ENCODE peak calls at places on chromosomes 12 and 14, in five cellular contexts. B is pancreas, J is pulmonary artery endothelial cell, F is lower leg skin, E is cardiac muscle cell. W is an unnamed sample.

GRCh38 chr12:31518680-31519227 is 72.2 kb downstream of the DENND5B start:
- DNase-seq in E (peak), B (no peak), J (peak), F (no peak), W (no peak)

GRCh38 chr14:59422069-59422881 is 42.9 kb downstream of the GPR135 start:
- DNase-seq in J (no peak), B (no peak), F (no peak), E (no peak), W (no peak)

GRCh38 chr12:64781374-64782029 is 22.3 kb upstream of the GNS start:
- DNase-seq in B (peak), F (no peak), J (no peak), E (no peak), W (no peak)

GRCh38 chr14:68937790-68938514 is 41.1 kb downstream of the ACTN1 start:
- DNase-seq in B (peak), J (no peak), F (no peak), E (no peak), W (no peak)

GRCh38 chr14:101972126-101972785 is 7.9 kb downstream of the DYNC1H1 start:
- DNase-seq in F (peak), E (peak), B (peak), J (peak), W (no peak)

GRCh38 chr12:114405449-114406271 is at the start of gene TBX5:
- DNase-seq in E (peak), B (no peak), F (no peak), J (no peak), W (no peak)

GRCh38 chr12:120332041-120332440 is 4.5 kb upstream of the PLA2G1B start:
- DNase-seq in B (no peak), J (no peak), F (no peak), E (no peak), W (no peak)

GRCh38 chr14:75182820-75183219 is 6.4 kb upstream of the TMED10 start:
- DNase-seq in J (no peak), F (no peak), E (peak), B (no peak), W (no peak)

GRCh38 chr14:92473261-92473946 is 40.2 kb upstream of the RIN3 start:
- DNase-seq in E (peak), J (no peak), F (peak), B (no peak), W (no peak)

GRCh38 chr12:71686658-71687025 is 760 bp downstream of the TMEM19 start:
- DNase-seq in E (no peak), B (no peak), J (no peak), F (no peak), W (no peak)

GRCh38 chr12:107179883-107180282 is 86.5 kb upstream of the CRY1 start:
- DNase-seq in B (no peak), J (no peak), E (no peak), F (no peak), W (no peak)

GRCh38 chr14:60327447-60328331 is 78.7 kb downstream of the PPM1A start:
- DNase-seq in B (peak), F (no peak), E (peak), J (no peak), W (peak)

GRCh38 chr14:98605043-98605442 is 667.0 kb downstream of the BCL11B start:
- DNase-seq in E (no peak), J (no peak), F (no peak), B (no peak), W (no peak)

GRCh38 chr12:114614040-114614439 is 69.9 kb downstream of the TBX3 start:
- DNase-seq in F (no peak), B (no peak), J (no peak), E (no peak), W (no peak)